ENCODE peak calls at places on chromosome 14, in four cellular contexts. N, F, X and R are unnamed samples.

GRCh38 chr14:58245562-58245961 is 919 bp downstream of the PSMA3 start:
- DNase-seq in F (no peak), N (no peak), X (no peak), R (no peak)

GRCh38 chr14:26775765-26776577 is 178.1 kb upstream of the NOVA1 start:
- DNase-seq in X (no peak), F (no peak), N (no peak), R (no peak)

GRCh38 chr14:64848239-64848638 is 31.5 kb downstream of the SPTB start:
- DNase-seq in X (no peak), F (no peak), N (no peak), R (no peak)

GRCh38 chr14:58572092-58572853 is 65.5 kb upstream of the DACT1 start:
- DNase-seq in N (no peak), X (no peak), F (no peak), R (no peak)

GRCh38 chr14:35229495-35230089 is 62.6 kb upstream of the PSMA6 start:
- DNase-seq in F (no peak), X (peak; percentile 3), N (no peak), R (no peak)

GRCh38 chr14:92944976-92945375 is 22.0 kb downstream of the CHGA start:
- DNase-seq in N (no peak), X (no peak), F (no peak), R (no peak)

GRCh38 chr14:92800525-92800924 is 6.4 kb downstream of the GOLGA5 start:
- DNase-seq in X (no peak), F (no peak), N (no peak), R (no peak)

GRCh38 chr14:59190372-59190771 is 1.9 kb downstream of the DAAM1 start:
- DNase-seq in F (no peak), X (peak; percentile 32), N (peak; percentile 14), R (no peak)

GRCh38 chr14:82879949-82880535 is 1346.4 kb upstream of the SEL1L start:
- DNase-seq in F (no peak), N (no peak), X (no peak), R (no peak)

GRCh38 chr14:20684662-20685456 is 499 bp downstream of the RNASE4 start:
- DNase-seq in N (peak; percentile 10), X (peak; percentile 19), F (no peak), R (no peak)

GRCh38 chr14:59215757-59216156 is 27.3 kb downstream of the DAAM1 start:
- DNase-seq in F (no peak), X (no peak), N (no peak), R (no peak)

GRCh38 chr14:74712499-74713394 is at the start of the genes AREL1 and FCF1:
- DNase-seq in N (peak; percentile 84), X (peak; percentile 91), F (peak; percentile 54), R (peak; percentile 80)

GRCh38 chr14:36207500-36207899 is 31.0 kb upstream of the PTCSC3 start:
- DNase-seq in N (no peak), X (peak; percentile 6), F (no peak), R (no peak)

GRCh38 chr14:91108941-91109611 is 4.8 kb upstream of the DGLUCY start:
- DNase-seq in F (no peak), N (peak; percentile 23), X (no peak), R (no peak)

GRCh38 chr14:32947081-32947480 is 8.4 kb downstream of the NPAS3 start:
- DNase-seq in X (no peak), F (no peak), N (no peak), R (no peak)

GRCh38 chr14:54682578-54682977 is 115.7 kb downstream of the SAMD4A start:
- DNase-seq in N (no peak), F (no peak), X (no peak), R (no peak)

GRCh38 chr14:103058209-103059055 is 1.1 kb upstream of the CDC42BPB start:
- DNase-seq in X (no peak), N (no peak), F (no peak), R (no peak)

GRCh38 chr14:92693998-92694780 is 54.2 kb downstream of the LGMN start:
- DNase-seq in X (peak; percentile 8), N (no peak), F (no peak), R (no peak)

GRCh38 chr14:20743556-20743955 is 2.1 kb upstream of the EDDM3A start:
- DNase-seq in F (no peak), X (no peak), N (no peak), R (no peak)

GRCh38 chr14:80095623-80096022 is 115.7 kb downstream of the DIO2 start:
- DNase-seq in N (no peak), X (no peak), F (no peak), R (no peak)

GRCh38 chr14:23002592-23002991 is 7.4 kb downstream of the C14orf93 start:
- DNase-seq in X (no peak), N (no peak), F (no peak), R (no peak)

GRCh38 chr14:60095781-60096450 is 4.2 kb downstream of the PCNX4 start:
- DNase-seq in X (no peak), N (no peak), F (no peak), R (no peak)

GRCh38 chr14:74299061-74299545 is 3.6 kb downstream of the ABCD4 start:
- DNase-seq in F (no peak), N (no peak), X (no peak), R (no peak)

GRCh38 chr14:88352299-88353097 is 29.4 kb upstream of the KCNK10 start:
- DNase-seq in N (no peak), X (no peak), F (no peak), R (no peak)

GRCh38 chr14:60349663-60350365 is 100.8 kb downstream of the PPM1A start:
- DNase-seq in N (peak; percentile 29), F (no peak), X (peak; percentile 61), R (peak; percentile 21)

GRCh38 chr14:46053221-46053620 is 598.4 kb downstream of the RPL10L start:
- DNase-seq in F (no peak), X (no peak), N (no peak), R (no peak)

GRCh38 chr14:77024171-77024627 is 4.3 kb downstream of the IRF2BPL start:
- DNase-seq in N (no peak), F (no peak), X (peak; percentile 62), R (no peak)

GRCh38 chr14:31229638-31230229 is 22.1 kb upstream of the HECTD1 start:
- DNase-seq in X (peak; percentile 91), F (no peak), N (peak; percentile 97), R (no peak)

GRCh38 chr14:85576161-85576560 is 46.2 kb downstream of the FLRT2 start:
- DNase-seq in F (no peak), N (no peak), X (no peak), R (no peak)

GRCh38 chr14:90620540-90621204 is 195.6 kb downstream of the TTC7B start:
- DNase-seq in F (no peak), N (no peak), X (no peak), R (no peak)

GRCh38 chr14:90409209-90409730 is 12.4 kb downstream of the CALM1 start:
- DNase-seq in X (no peak), N (no peak), F (no peak), R (no peak)

GRCh38 chr14:71187633-71188356 is 280.5 kb downstream of the PCNX1 start:
- DNase-seq in N (no peak), F (no peak), X (no peak), R (no peak)

GRCh38 chr14:65318636-65319506 is 93.7 kb upstream of the FUT8 start:
- DNase-seq in X (no peak), F (peak; percentile 80), N (no peak), R (no peak)

GRCh38 chr14:22530101-22530500 is 58.9 kb downstream of the DAD1 start:
- DNase-seq in N (no peak), F (no peak), X (no peak), R (no peak)

GRCh38 chr14:50044040-50044651 is 72.2 kb downstream of the VCPKMT start:
- DNase-seq in F (no peak), N (no peak), X (no peak), R (no peak)

GRCh38 chr14:96281486-96281885 is 25.5 kb downstream of the BDKRB1 start:
- DNase-seq in F (no peak), X (no peak), N (no peak), R (no peak)

GRCh38 chr14:101031186-101031585 is 127.7 kb upstream of the RTL1 start:
- DNase-seq in F (no peak), N (no peak), X (no peak), R (no peak)

GRCh38 chr14:101027966-101028365 is 124.4 kb upstream of the RTL1 start:
- DNase-seq in N (no peak), F (no peak), X (no peak), R (no peak)

GRCh38 chr14:101030586-101030985 is 127.1 kb upstream of the RTL1 start:
- DNase-seq in N (no peak), X (no peak), F (no peak), R (no peak)

GRCh38 chr14:101028971-101029667 is 125.6 kb upstream of the RTL1 start:
- DNase-seq in N (no peak), F (no peak), X (no peak), R (no peak)

DNA sequence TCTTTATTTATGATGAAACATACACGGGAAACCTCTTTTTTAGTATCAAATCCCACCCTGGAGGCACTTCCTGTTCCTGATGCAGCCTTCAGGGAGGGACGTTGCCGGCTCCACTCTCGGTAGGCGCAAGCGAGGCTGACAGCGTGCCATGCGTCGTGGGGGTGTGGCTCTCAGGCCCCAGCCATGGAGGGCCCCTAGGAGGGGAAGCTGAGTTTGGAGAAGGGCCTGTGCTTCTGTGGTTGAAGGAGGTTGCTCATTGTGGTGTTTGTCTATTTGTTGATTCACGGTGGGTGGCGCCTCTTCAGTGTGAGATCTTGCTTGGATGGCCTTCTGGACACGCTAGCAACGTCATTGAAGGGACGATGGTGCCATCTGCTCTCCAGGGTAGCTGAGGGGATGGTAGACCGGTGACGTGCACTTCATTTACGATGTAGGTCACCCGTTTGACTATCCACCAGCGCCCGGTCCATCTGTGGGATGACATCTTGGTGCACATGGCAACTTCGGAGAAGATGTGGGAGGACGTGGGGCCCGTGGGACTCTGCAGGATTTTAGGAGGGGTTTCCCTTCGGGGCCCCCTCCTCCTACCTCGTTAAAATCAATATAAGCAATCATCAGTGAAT is 126.3 kb upstream of the RTL1 start:
- DNase-seq in X (no peak), F (no peak), N (no peak), R (no peak)
- TF ChIP-seq SPI1 in X (no peak), F (no peak), N (no peak), R (no peak)

DNA sequence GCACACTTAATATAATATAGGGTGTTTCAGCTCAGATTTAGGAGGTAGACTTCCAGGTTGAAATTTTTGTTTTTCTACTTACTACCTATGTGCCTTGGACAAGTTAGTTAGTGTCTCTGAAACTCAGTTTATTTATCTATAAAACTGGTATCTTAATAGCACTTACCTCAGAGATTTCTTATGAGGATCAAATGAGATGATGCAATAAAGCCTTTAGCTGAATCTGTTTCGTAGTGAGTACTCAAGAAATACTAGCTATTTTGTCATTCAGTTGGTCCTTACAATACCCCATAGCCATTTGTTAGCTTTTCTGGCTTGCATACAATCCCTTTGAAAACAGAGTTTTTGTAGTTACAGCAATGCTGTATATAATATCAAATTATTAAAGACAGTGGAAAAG is 497.0 kb downstream of the NRXN3 start:
- DNase-seq in X (no peak), N (no peak), F (no peak), R (no peak)
- TF ChIP-seq SPI1 in X (no peak), N (no peak), F (no peak), R (no peak)

GRCh38 chr14:104581521-104581920 is 2.0 kb downstream of the C14orf180 start:
- DNase-seq in X (no peak), F (no peak), N (no peak), R (no peak)
- TF ChIP-seq SPI1 in X (no peak), F (no peak), N (no peak), R (no peak)

GRCh38 chr14:28596336-28596735 is 170.3 kb upstream of the FOXG1 start:
- DNase-seq in X (no peak), N (no peak), F (no peak), R (no peak)
- TF ChIP-seq SPI1 in X (no peak), N (no peak), F (no peak), R (no peak)

GRCh38 chr14:98249476-98249875 is 1022.5 kb downstream of the BCL11B start:
- DNase-seq in X (no peak), N (no peak), F (no peak), R (no peak)
- TF ChIP-seq SPI1 in X (no peak), N (no peak), F (no peak), R (no peak)